ENCODE peak calls at places on chromosomes 7 and 10, in four cellular contexts. X, B, K and D are unnamed samples.

GRCh38 chr7:98354511-98355249 is 46.2 kb downstream of the BAIAP2L1 start:
- DNase-seq in X (peak), K (peak), B (no peak), D (no peak)

GRCh38 chr10:27537166-27537565 is 33.1 kb downstream of the RAB18 start:
- DNase-seq in K (no peak), X (no peak), B (no peak), D (no peak)

GRCh38 chr10:123687758-123688157 is 21.6 kb downstream of the GPR26 start:
- DNase-seq in K (no peak), X (no peak), B (no peak), D (no peak)

GRCh38 chr10:35910234-35910633 is 268.1 kb upstream of the FZD8 start:
- DNase-seq in K (no peak), X (peak), B (no peak), D (no peak)

GRCh38 chr7:66283003-66283920 is 78.1 kb downstream of the TPST1 start:
- DNase-seq in B (no peak), X (peak), K (no peak), D (no peak)

GRCh38 chr7:47721670-47722069 is 139.8 kb upstream of the TNS3 start:
- DNase-seq in K (peak), X (no peak), B (no peak), D (no peak)

GRCh38 chr7:95927781-95928180 is 155.4 kb downstream of the DYNC1I1 start:
- DNase-seq in B (peak), K (no peak), X (no peak), D (no peak)

GRCh38 chr10:50563906-50564305 is 59.9 kb downstream of the SGMS1 start:
- DNase-seq in B (no peak), X (no peak), K (no peak), D (no peak)

GRCh38 chr10:62264702-62265436 is 3.8 kb downstream of the RTKN2 start:
- DNase-seq in X (peak), B (no peak), K (peak), D (peak)